ENCODE peak calls at places on chromosomes 6 and 20, in six cellular contexts. One of them, this sample, is unnamed.
A peak's percentile ranks its signal among the peaks of the same experiment; 100 is the strongest.

GRCh38 chr6:87391334-87391733 is 16.4 kb upstream of the CFAP206 start:
- DNase-seq in SK-N-SH: peak; percentile 56
- DNase-seq in glutamatergic neuron: peak; percentile 39
- DNase-seq in stimulated activated CD4-positive, alpha-beta T cell treated with anti-CD3 and anti-CD28 coated beads, Interleukin-4, amount 100 ng/mL, for 24 hours: no peak
- DNase-seq in cardiac muscle cell: peak; percentile 66
- DNase-seq in NCI-H2081: peak; percentile 17
- DNase-seq in this sample: peak; percentile 27

GRCh38 chr6:113306552-113307145 is 550.5 kb upstream of the MARCKS start:
- DNase-seq in SK-N-SH: no peak
- DNase-seq in stimulated activated CD4-positive, alpha-beta T cell treated with anti-CD3 and anti-CD28 coated beads, Interleukin-4, amount 100 ng/mL, for 24 hours: peak; percentile 36
- DNase-seq in NCI-H2081: no peak
- DNase-seq in cardiac muscle cell: peak; percentile 63
- DNase-seq in glutamatergic neuron: peak; percentile 60
- DNase-seq in this sample: peak; percentile 22

GRCh38 chr20:23253524-23253923 is 97.1 kb upstream of the NXT1 start:
- DNase-seq in glutamatergic neuron: no peak
- DNase-seq in NCI-H2081: no peak
- DNase-seq in stimulated activated CD4-positive, alpha-beta T cell treated with anti-CD3 and anti-CD28 coated beads, Interleukin-4, amount 100 ng/mL, for 24 hours: no peak
- DNase-seq in SK-N-SH: no peak
- DNase-seq in cardiac muscle cell: no peak
- DNase-seq in this sample: no peak

GRCh38 chr20:49568491-49569151 is 684 bp upstream of the PTGIS start:
- DNase-seq in stimulated activated CD4-positive, alpha-beta T cell treated with anti-CD3 and anti-CD28 coated beads, Interleukin-4, amount 100 ng/mL, for 24 hours: no peak
- DNase-seq in NCI-H2081: no peak
- DNase-seq in glutamatergic neuron: no peak
- DNase-seq in cardiac muscle cell: no peak
- DNase-seq in SK-N-SH: no peak
- DNase-seq in this sample: peak; percentile 94

GRCh38 chr6:34834789-34835518 is 43.1 kb downstream of the BLTP3A start:
- DNase-seq in glutamatergic neuron: no peak
- DNase-seq in NCI-H2081: no peak
- DNase-seq in cardiac muscle cell: no peak
- DNase-seq in stimulated activated CD4-positive, alpha-beta T cell treated with anti-CD3 and anti-CD28 coated beads, Interleukin-4, amount 100 ng/mL, for 24 hours: no peak
- DNase-seq in SK-N-SH: no peak
- DNase-seq in this sample: no peak

GRCh38 chr6:151773382-151773781 is 34.1 kb upstream of the ESR1 start:
- DNase-seq in stimulated activated CD4-positive, alpha-beta T cell treated with anti-CD3 and anti-CD28 coated beads, Interleukin-4, amount 100 ng/mL, for 24 hours: no peak
- DNase-seq in SK-N-SH: no peak
- DNase-seq in glutamatergic neuron: no peak
- DNase-seq in NCI-H2081: no peak
- DNase-seq in cardiac muscle cell: no peak
- DNase-seq in this sample: no peak

GRCh38 chr6:12882761-12883290 is 166.3 kb downstream of the PHACTR1 start:
- DNase-seq in cardiac muscle cell: no peak
- DNase-seq in SK-N-SH: no peak
- DNase-seq in glutamatergic neuron: no peak
- DNase-seq in stimulated activated CD4-positive, alpha-beta T cell treated with anti-CD3 and anti-CD28 coated beads, Interleukin-4, amount 100 ng/mL, for 24 hours: no peak
- DNase-seq in NCI-H2081: peak; percentile 46
- DNase-seq in this sample: no peak

GRCh38 chr6:166333172-166333995 is 9.0 kb downstream of the SFT2D1 start:
- DNase-seq in NCI-H2081: no peak
- DNase-seq in cardiac muscle cell: no peak
- DNase-seq in stimulated activated CD4-positive, alpha-beta T cell treated with anti-CD3 and anti-CD28 coated beads, Interleukin-4, amount 100 ng/mL, for 24 hours: no peak
- DNase-seq in glutamatergic neuron: no peak
- DNase-seq in SK-N-SH: no peak
- DNase-seq in this sample: no peak

GRCh38 chr20:17969884-17970409 is 1.1 kb downstream of the MGME1 start:
- DNase-seq in glutamatergic neuron: no peak
- DNase-seq in NCI-H2081: no peak
- DNase-seq in SK-N-SH: no peak
- DNase-seq in cardiac muscle cell: peak; percentile 37
- DNase-seq in stimulated activated CD4-positive, alpha-beta T cell treated with anti-CD3 and anti-CD28 coated beads, Interleukin-4, amount 100 ng/mL, for 24 hours: peak; percentile 22
- DNase-seq in this sample: no peak